ENCODE peak calls at places on chromosomes 11 and 22, in ten cellular contexts. M is A549, N is upper lobe of left lung, A is testis, K is esophagus squamous epithelium, I is HCT116, S is GM12878, X is breast epithelium, D is IMR-90, R is sigmoid colon. V is an unnamed sample.

GRCh38 chr11:64878494-64879225 is at the start of gene EHD1:
- DNase-seq in M (peak; percentile 97), I (peak; percentile 92), K (peak; percentile 93), R (peak; percentile 99), N (peak; percentile 97), A (peak; percentile 99), S (peak; percentile 92), X (peak; percentile 99), D (peak; percentile 96), V (peak; percentile 98)

GRCh38 chr22:41446057-41446501 is 522 bp downstream of the TOB2 start:
- DNase-seq in I (no peak), X (no peak), M (no peak), N (peak; percentile 32), K (no peak), S (no peak), R (peak; percentile 76), D (no peak), A (peak; percentile 41), V (no peak)

GRCh38 chr11:76788661-76789442 is 5.7 kb downstream of the TSKU start:
- DNase-seq in M (no peak), A (no peak), R (peak; percentile 69), K (no peak), S (no peak), N (peak; percentile 56), I (peak; percentile 85), D (no peak), X (peak; percentile 94), V (no peak)

GRCh38 chr22:49229483-49230193 is 598.0 kb downstream of the BRD1 start:
- DNase-seq in M (no peak), I (no peak), S (no peak), R (no peak), A (no peak), X (peak; percentile 5), K (no peak), D (no peak), N (no peak), V (no peak)

GRCh38 chr11:57361926-57362325 is 19.0 kb downstream of the PRG3 start:
- DNase-seq in R (no peak), K (no peak), I (no peak), S (no peak), D (no peak), M (no peak), X (no peak), N (no peak), A (no peak), V (no peak)

GRCh38 chr22:18078329-18079041 is 695 bp downstream of the PEX26 start:
- DNase-seq in A (no peak), I (no peak), D (peak; percentile 19), R (no peak), N (peak; percentile 53), M (peak; percentile 23), S (no peak), K (no peak), X (no peak), V (no peak)

GRCh38 chr11:41283196-41283930 is 176.1 kb downstream of the LRRC4C start:
- DNase-seq in X (no peak), D (no peak), A (no peak), R (no peak), K (no peak), S (no peak), M (no peak), I (no peak), N (no peak), V (no peak)

GRCh38 chr11:409008-409599 is 5.7 kb downstream of the SIGIRR start:
- DNase-seq in N (no peak), X (no peak), S (no peak), I (no peak), A (no peak), M (no peak), R (peak; percentile 57), K (no peak), D (no peak), V (no peak)

GRCh38 chr22:46055176-46055850 is 78.4 kb upstream of the WNT7B start:
- DNase-seq in M (no peak), D (no peak), N (peak; percentile 48), K (no peak), R (peak; percentile 83), S (no peak), I (no peak), X (peak; percentile 67), A (peak; percentile 59), V (no peak)
- TF ChIP-seq POLR2A in M (no peak), D (no peak), N (no peak), K (no peak), R (no peak), S (no peak), I (no peak), X (no peak), A (no peak), V (no peak)

GRCh38 chr22:44538071-44538470 is 40.0 kb upstream of the RTL6 start:
- DNase-seq in K (no peak), S (no peak), N (no peak), I (no peak), D (peak; percentile 43), M (peak; percentile 36), R (no peak), A (no peak), X (no peak), V (no peak)

GRCh38 chr22:44537016-44537936 is 39.2 kb upstream of the RTL6 start:
- DNase-seq in X (no peak), A (no peak), K (no peak), I (no peak), N (no peak), M (no peak), S (no peak), R (no peak), D (no peak), V (no peak)

GRCh38 chr22:44534335-44534734 is 36.3 kb upstream of the RTL6 start:
- DNase-seq in N (no peak), K (no peak), S (no peak), A (no peak), D (no peak), X (peak; percentile 27), M (no peak), R (no peak), I (no peak), V (no peak)

GRCh38 chr22:44535362-44536095 is 37.5 kb upstream of the RTL6 start:
- DNase-seq in I (no peak), S (no peak), D (no peak), R (no peak), X (no peak), A (no peak), K (no peak), N (no peak), M (no peak), V (no peak)

GRCh38 chr22:44536411-44536810 is 38.4 kb upstream of the RTL6 start:
- DNase-seq in I (no peak), X (no peak), M (no peak), N (no peak), R (no peak), D (no peak), K (no peak), S (no peak), A (no peak), V (no peak)
- TF ChIP-seq POLR2A in I (no peak), X (no peak), M (no peak), N (no peak), R (no peak), D (no peak), K (no peak), S (no peak), A (no peak), V (no peak)

GRCh38 chr11:67301951-67302516 is 1.3 kb upstream of the SSH3 start:
- DNase-seq in X (peak; percentile 80), M (no peak), I (no peak), S (no peak), R (peak; percentile 68), D (peak; percentile 68), N (peak; percentile 78), K (no peak), A (no peak), V (peak; percentile 13)
- TF ChIP-seq POLR2A in X (no peak), M (no peak), I (no peak), S (no peak), R (peak; percentile 47), D (no peak), N (no peak), K (peak; percentile 38), A (no peak), V (no peak)

GRCh38 chr11:94545641-94546470 is 2.1 kb downstream of the FUT4 start:
- DNase-seq in M (no peak), S (no peak), I (no peak), N (no peak), X (no peak), D (no peak), K (no peak), A (no peak), R (no peak), V (no peak)

GRCh38 chr11:94544582-94544831 is 786 bp downstream of the FUT4 start:
- DNase-seq in I (no peak), D (no peak), A (no peak), K (no peak), R (no peak), N (no peak), M (no peak), X (no peak), S (no peak), V (no peak)

GRCh38 chr11:94546886-94547285 is 3.2 kb downstream of the FUT4 start:
- DNase-seq in N (no peak), K (no peak), D (no peak), S (no peak), M (no peak), R (no peak), A (no peak), X (no peak), I (no peak), V (no peak)

GRCh38 chr11:94544832-94545640 is 1.3 kb downstream of the FUT4 start:
- DNase-seq in N (peak; percentile 43), R (peak; percentile 69), S (no peak), X (no peak), D (no peak), A (peak; percentile 26), I (no peak), M (no peak), K (no peak), V (no peak)

DNA sequence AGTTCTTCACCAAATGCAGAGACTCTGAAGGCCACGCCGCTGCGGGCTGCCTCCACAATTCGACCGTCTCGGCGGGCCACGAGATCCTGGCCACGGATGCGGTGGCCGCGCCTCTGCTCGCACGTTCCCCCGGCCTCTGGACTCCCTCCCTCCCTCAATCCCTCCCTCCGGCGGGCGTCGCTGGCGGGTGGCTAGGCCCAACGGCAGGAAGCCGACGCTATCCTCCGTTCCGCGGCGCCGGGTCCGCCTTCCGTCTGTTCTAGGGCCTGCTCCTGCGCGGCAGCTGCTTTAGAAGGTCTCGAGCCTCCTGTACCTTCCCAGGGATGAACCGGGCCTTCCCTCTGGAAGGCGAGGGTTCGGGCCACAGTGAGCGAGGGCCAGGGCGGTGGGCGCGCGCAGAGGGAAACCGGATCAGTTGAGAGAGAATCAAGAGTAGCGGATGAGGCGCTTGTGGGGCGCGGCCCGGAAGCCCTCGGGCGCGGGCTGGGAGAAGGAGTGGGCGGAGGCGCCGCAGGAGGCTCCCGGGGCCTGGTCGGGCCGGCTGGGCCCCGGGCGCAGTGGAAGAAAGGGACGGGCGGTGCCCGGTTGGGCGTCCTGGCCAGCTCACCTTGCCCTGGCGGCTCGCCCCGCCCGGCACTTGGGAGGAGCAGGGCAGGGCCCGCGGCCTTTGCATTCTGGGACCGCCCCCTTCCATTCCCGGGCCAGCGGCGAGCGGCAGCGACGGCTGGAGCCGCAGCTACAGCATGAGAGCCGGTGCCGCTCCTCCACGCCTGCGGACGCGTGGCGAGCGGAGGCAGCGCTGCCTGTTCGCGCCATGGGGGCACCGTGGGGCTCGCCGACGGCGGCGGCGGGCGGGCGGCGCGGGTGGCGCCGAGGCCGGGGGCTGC is at the start of gene FUT4:
- DNase-seq in S (no peak), N (peak; percentile 93), A (peak; percentile 87), X (peak; percentile 85), D (peak; percentile 74), M (peak; percentile 66), I (peak; percentile 82), R (peak; percentile 93), K (peak; percentile 30), V (peak; percentile 62)
- TF ChIP-seq POLR2A in S (peak; percentile 80), N (peak; percentile 86), A (no peak), X (peak; percentile 21), D (peak; percentile 64), M (peak; percentile 45), I (peak; percentile 52), R (peak; percentile 48), K (peak; percentile 66), V (peak; percentile 51)